ENCODE peak calls at places on chromosome 7, in seven cellular contexts. G is CD4-positive, CD25-positive, alpha-beta regulatory T cell; D is lung; N is spleen; B is left lung; T is GM12878; W is CD8-positive, alpha-beta memory T cell. E is an unnamed sample.

GRCh38 chr7:120799813-120800483 is 58.0 kb downstream of the TSPAN12 start:
- DNase-seq in G (no peak), B (no peak), W (no peak), N (no peak), T (no peak), D (no peak), E (no peak)

GRCh38 chr7:139660317-139661042 is 117.3 kb downstream of the HIPK2 start:
- DNase-seq in G (no peak), T (no peak), B (no peak), N (no peak), W (no peak), D (no peak), E (peak)

GRCh38 chr7:130141161-130141857 is 63.9 kb downstream of the TMEM209 start:
- DNase-seq in W (no peak), T (no peak), D (peak), G (peak), N (peak), B (peak), E (peak)

GRCh38 chr7:82595176-82595575 is 151.6 kb upstream of the CACNA2D1 start:
- DNase-seq in D (no peak), T (no peak), B (no peak), W (no peak), G (no peak), N (no peak), E (no peak)

GRCh38 chr7:23472974-23473847 is 2.9 kb upstream of the IGF2BP3 start:
- DNase-seq in G (no peak), T (no peak), D (no peak), N (no peak), B (no peak), W (no peak), E (no peak)

GRCh38 chr7:106504620-106505019 is 156.3 kb downstream of the CCDC71L start:
- DNase-seq in G (no peak), W (no peak), D (no peak), B (no peak), T (no peak), N (no peak), E (no peak)

GRCh38 chr7:147197006-147197405 is 1080.4 kb downstream of the CNTNAP2 start:
- DNase-seq in B (no peak), T (no peak), D (no peak), N (no peak), W (no peak), G (no peak), E (no peak)

GRCh38 chr7:156019308-156019707 is 207.0 kb upstream of the SHH start:
- DNase-seq in B (no peak), D (no peak), W (no peak), G (no peak), N (no peak), T (no peak), E (no peak)

GRCh38 chr7:129613016-129613337 is 1.5 kb downstream of the NRF1 start:
- DNase-seq in T (no peak), G (no peak), D (no peak), N (no peak), W (no peak), B (no peak), E (no peak)

GRCh38 chr7:150479023-150479716 is 28.7 kb downstream of the GIMAP8 start:
- DNase-seq in G (peak), T (no peak), N (no peak), B (no peak), D (no peak), W (peak), E (no peak)

GRCh38 chr7:44081266-44081748 is 1.0 kb downstream of the POLM start:
- DNase-seq in B (no peak), W (peak), D (no peak), G (peak), T (no peak), N (peak), E (no peak)

GRCh38 chr7:28908775-28909174 is 49.4 kb downstream of the TRIL start:
- DNase-seq in N (no peak), B (no peak), W (no peak), G (no peak), D (no peak), T (no peak), E (no peak)

GRCh38 chr7:136018104-136018503 is 40.9 kb upstream of the MTPN start:
- DNase-seq in W (no peak), B (no peak), T (no peak), G (no peak), D (no peak), N (no peak), E (no peak)

GRCh38 chr7:12067156-12067831 is 143.8 kb upstream of the TMEM106B start:
- DNase-seq in D (peak), T (peak), N (no peak), W (peak), G (peak), B (no peak), E (peak)

GRCh38 chr7:117124585-117125220 is 171.4 kb downstream of the ST7 start:
- DNase-seq in N (no peak), B (peak), T (peak), D (peak), W (peak), G (no peak), E (peak)

GRCh38 chr7:16774986-16775385 is 21.4 kb downstream of the TSPAN13 start:
- DNase-seq in D (no peak), G (no peak), N (no peak), W (no peak), B (no peak), T (no peak), E (no peak)

GRCh38 chr7:99837649-99838361 is 10.0 kb downstream of the CYP3A43 start:
- DNase-seq in B (no peak), D (no peak), N (no peak), G (no peak), W (no peak), T (peak), E (peak)

GRCh38 chr7:99842926-99843325 is 15.1 kb downstream of the CYP3A43 start:
- DNase-seq in N (no peak), W (no peak), B (no peak), T (no peak), G (no peak), D (no peak), E (no peak)

GRCh38 chr7:99843808-99844207 is 16.0 kb downstream of the CYP3A43 start:
- DNase-seq in N (no peak), D (no peak), G (no peak), W (no peak), B (no peak), T (no peak), E (no peak)

GRCh38 chr7:99839560-99840011 is 11.8 kb downstream of the CYP3A43 start:
- DNase-seq in N (no peak), W (no peak), G (no peak), T (no peak), D (no peak), B (no peak), E (peak)

GRCh38 chr7:99840136-99840869 is 12.5 kb downstream of the CYP3A43 start:
- DNase-seq in D (no peak), B (no peak), T (no peak), W (no peak), G (no peak), N (no peak), E (no peak)
- H3K4me3 ChIP-seq in D (no peak), B (no peak), T (no peak), W (no peak), G (no peak), N (no peak), E (no peak)

DNA sequence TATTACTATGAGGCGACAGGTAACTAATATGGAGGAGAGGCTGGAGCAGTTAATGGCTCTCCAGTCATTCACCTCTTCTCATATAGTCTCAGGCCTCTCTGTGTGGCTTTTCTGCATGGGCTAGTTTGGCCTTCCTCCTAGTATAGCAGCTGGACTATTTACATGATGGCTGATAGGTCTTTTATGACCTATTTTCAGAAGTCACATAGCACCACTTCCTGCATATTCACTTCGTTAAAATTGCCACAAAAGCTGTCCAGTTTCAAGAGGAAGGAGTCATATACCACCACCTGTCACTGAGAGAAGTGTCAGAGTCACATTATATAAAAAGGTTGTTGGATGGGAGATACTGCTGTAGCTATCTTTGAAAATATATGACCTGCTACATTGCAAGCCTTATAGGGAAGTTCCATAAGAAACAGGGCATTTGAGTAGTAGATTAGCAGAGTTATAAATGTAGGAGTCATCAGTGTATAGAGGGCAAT is 8.0 kb upstream of the DMTF1 start:
- DNase-seq in W (no peak), D (no peak), N (no peak), G (no peak), T (peak), B (no peak), E (no peak)
- H3K27ac ChIP-seq in W (no peak), D (no peak), N (no peak), G (no peak), T (peak), B (no peak), E (no peak)

DNA sequence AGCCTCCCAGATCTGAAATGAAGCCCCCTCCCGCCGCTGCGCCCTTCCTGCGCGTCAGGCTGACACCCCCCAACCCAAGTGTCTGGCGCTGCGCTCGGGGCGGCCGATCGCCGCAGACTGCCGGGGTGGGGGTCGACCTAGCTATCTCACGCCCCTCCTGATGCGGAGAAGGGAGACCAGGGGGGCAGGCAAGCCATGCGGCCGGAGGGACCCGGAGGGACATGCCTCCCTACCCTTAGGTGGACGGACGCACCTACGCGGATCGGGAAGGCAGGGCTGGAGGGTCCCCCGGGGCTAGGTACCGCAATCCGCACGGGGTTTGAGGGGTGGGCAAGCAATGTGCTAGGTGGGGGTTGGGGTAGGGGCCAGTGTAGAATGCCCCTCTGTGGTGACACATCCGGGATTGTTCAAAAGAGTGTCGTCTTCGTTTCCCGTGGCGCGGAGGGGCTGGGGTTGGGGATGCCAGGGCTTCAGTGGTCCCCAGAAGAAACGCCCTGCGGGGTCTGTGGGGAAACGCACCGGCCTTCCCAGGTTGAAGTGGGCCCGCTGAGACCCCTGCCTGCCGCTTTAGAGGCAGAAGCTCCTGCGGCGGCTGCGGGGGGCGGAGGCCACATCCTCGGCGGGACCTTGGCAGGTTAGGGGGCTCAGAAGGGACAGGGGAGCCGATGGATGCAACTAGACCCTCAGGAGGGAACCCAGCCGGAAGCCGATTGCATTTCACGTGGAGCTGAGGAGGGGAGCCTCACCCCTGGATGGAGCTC is 913 bp downstream of the ADCYAP1R1 start:
- DNase-seq in B (no peak), N (no peak), G (no peak), W (no peak), T (no peak), D (no peak), E (no peak)
- H3K4me3 ChIP-seq in B (no peak), N (no peak), G (no peak), W (no peak), T (no peak), D (peak), E (no peak)

DNA sequence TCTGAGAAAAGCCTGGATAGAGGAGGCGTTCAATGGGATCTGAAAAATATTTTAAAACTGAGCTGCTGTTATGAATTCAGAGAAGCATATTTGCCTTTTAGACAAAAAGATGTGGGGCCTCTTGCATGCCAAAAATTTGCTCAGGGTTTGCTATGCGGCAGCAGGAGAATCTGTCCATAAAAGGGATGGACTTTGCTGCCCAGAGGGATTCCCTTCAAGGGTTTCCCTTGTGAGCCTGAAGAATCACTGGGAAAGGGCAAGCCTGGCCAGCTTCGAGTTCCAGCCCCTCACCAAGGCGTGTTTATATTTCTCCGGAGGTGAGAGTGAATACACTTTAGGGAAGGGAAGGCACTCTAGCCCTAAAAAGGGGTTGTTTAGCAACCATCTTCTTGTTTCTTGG is 55.5 kb upstream of the CALD1 start:
- DNase-seq in D (no peak), N (no peak), B (no peak), W (no peak), T (no peak), G (no peak), E (no peak)
- H3K27ac ChIP-seq in D (no peak), N (no peak), B (no peak), W (no peak), T (no peak), G (no peak), E (no peak)

E was measured in body of pancreas.